ENCODE peak calls at places on chromosomes 4 and X, in eight cellular contexts. One of them, this sample, is unnamed. For H3K4me1, the result is how much of the 10 kb centered on the place peaks cover.

GRCh38 chrX:23883737-23884354 is 23.9 kb downstream of the APOO start:
- DNase-seq in IMR-90: peak
- DNase-seq in body of pancreas: no peak
- DNase-seq in CD8-positive, alpha-beta memory T cell: no peak
- DNase-seq in A549: peak
- DNase-seq in upper lobe of right lung: no peak
- DNase-seq in gastrocnemius medialis: no peak
- DNase-seq in pancreas: no peak
- DNase-seq in this sample: no peak

GRCh38 chr4:159498371-159499115 is 395.7 kb downstream of the RAPGEF2 start:
- DNase-seq in gastrocnemius medialis: no peak
- DNase-seq in body of pancreas: peak
- DNase-seq in pancreas: peak
- DNase-seq in IMR-90: no peak
- DNase-seq in upper lobe of right lung: no peak
- DNase-seq in A549: no peak
- DNase-seq in CD8-positive, alpha-beta memory T cell: no peak
- DNase-seq in this sample: no peak

GRCh38 chr4:138728566-138728965 is 287.0 kb upstream of the NOCT start:
- DNase-seq in upper lobe of right lung: no peak
- DNase-seq in A549: no peak
- DNase-seq in gastrocnemius medialis: no peak
- DNase-seq in IMR-90: no peak
- DNase-seq in pancreas: no peak
- DNase-seq in CD8-positive, alpha-beta memory T cell: no peak
- DNase-seq in body of pancreas: no peak
- DNase-seq in this sample: no peak

GRCh38 chr4:119930546-119930945 is 136.1 kb downstream of the MAD2L1 start:
- DNase-seq in A549: no peak
- DNase-seq in pancreas: no peak
- DNase-seq in upper lobe of right lung: no peak
- DNase-seq in body of pancreas: no peak
- DNase-seq in CD8-positive, alpha-beta memory T cell: no peak
- DNase-seq in IMR-90: peak
- DNase-seq in gastrocnemius medialis: no peak
- DNase-seq in this sample: no peak

GRCh38 chr4:170089274-170089742 is 448 bp downstream of the AADAT start:
- DNase-seq in CD8-positive, alpha-beta memory T cell: no peak
- DNase-seq in gastrocnemius medialis: no peak
- DNase-seq in A549: peak
- DNase-seq in IMR-90: peak
- DNase-seq in pancreas: peak
- DNase-seq in body of pancreas: peak
- DNase-seq in upper lobe of right lung: no peak
- DNase-seq in this sample: no peak

GRCh38 chr4:152709675-152710438 is 30.1 kb upstream of the TMEM154 start:
- DNase-seq in pancreas: no peak
- DNase-seq in upper lobe of right lung: no peak
- DNase-seq in gastrocnemius medialis: no peak
- DNase-seq in IMR-90: no peak
- DNase-seq in body of pancreas: no peak
- DNase-seq in CD8-positive, alpha-beta memory T cell: no peak
- DNase-seq in A549: no peak
- DNase-seq in this sample: no peak

GRCh38 chrX:55715847-55716246 is 1.7 kb upstream of the RRAGB start:
- DNase-seq in IMR-90: no peak
- DNase-seq in A549: no peak
- DNase-seq in gastrocnemius medialis: no peak
- DNase-seq in pancreas: no peak
- DNase-seq in upper lobe of right lung: no peak
- DNase-seq in CD8-positive, alpha-beta memory T cell: no peak
- DNase-seq in body of pancreas: no peak
- DNase-seq in this sample: no peak

GRCh38 chrX:131746491-131746968 is 202.7 kb downstream of the OR13H1 start:
- DNase-seq in gastrocnemius medialis: no peak
- DNase-seq in A549: peak
- DNase-seq in body of pancreas: peak
- DNase-seq in upper lobe of right lung: no peak
- DNase-seq in IMR-90: peak
- DNase-seq in pancreas: peak
- DNase-seq in CD8-positive, alpha-beta memory T cell: no peak
- DNase-seq in this sample: peak

GRCh38 chr4:73223258-73223651 is 35.3 kb downstream of the ANKRD17 start:
- DNase-seq in CD8-positive, alpha-beta memory T cell: no peak
- DNase-seq in A549: no peak
- DNase-seq in body of pancreas: no peak
- DNase-seq in gastrocnemius medialis: no peak
- DNase-seq in IMR-90: no peak
- DNase-seq in upper lobe of right lung: no peak
- DNase-seq in pancreas: no peak
- DNase-seq in this sample: no peak

GRCh38 chrX:25010784-25011588 is 4.8 kb downstream of the ARX start:
- DNase-seq in body of pancreas: no peak
- DNase-seq in A549: no peak
- DNase-seq in IMR-90: no peak
- DNase-seq in pancreas: no peak
- DNase-seq in upper lobe of right lung: no peak
- DNase-seq in gastrocnemius medialis: no peak
- DNase-seq in CD8-positive, alpha-beta memory T cell: no peak
- DNase-seq in this sample: no peak

GRCh38 chrX:275967-276587 is 5.1 kb upstream of the PLCXD1 start:
- DNase-seq in CD8-positive, alpha-beta memory T cell: peak
- DNase-seq in body of pancreas: peak
- DNase-seq in IMR-90: peak
- DNase-seq in gastrocnemius medialis: peak
- DNase-seq in upper lobe of right lung: peak
- DNase-seq in pancreas: peak
- DNase-seq in A549: peak
- DNase-seq in this sample: peak

GRCh38 chr4:45131020-45131419 is 404.7 kb upstream of the GNPDA2 start:
- DNase-seq in body of pancreas: no peak
- DNase-seq in A549: no peak
- DNase-seq in gastrocnemius medialis: no peak
- DNase-seq in pancreas: no peak
- DNase-seq in CD8-positive, alpha-beta memory T cell: no peak
- DNase-seq in IMR-90: no peak
- DNase-seq in upper lobe of right lung: no peak
- DNase-seq in this sample: no peak

GRCh38 chr4:60683953-60684352 is 516.2 kb upstream of the ADGRL3 start:
- DNase-seq in A549: no peak
- DNase-seq in upper lobe of right lung: no peak
- DNase-seq in IMR-90: peak
- DNase-seq in CD8-positive, alpha-beta memory T cell: no peak
- DNase-seq in body of pancreas: no peak
- DNase-seq in pancreas: no peak
- DNase-seq in gastrocnemius medialis: no peak
- DNase-seq in this sample: no peak

GRCh38 chrX:131827935-131828334 is 195.2 kb upstream of the STK26 start:
- DNase-seq in body of pancreas: no peak
- DNase-seq in gastrocnemius medialis: no peak
- DNase-seq in A549: no peak
- DNase-seq in upper lobe of right lung: no peak
- DNase-seq in IMR-90: no peak
- DNase-seq in pancreas: no peak
- DNase-seq in CD8-positive, alpha-beta memory T cell: no peak
- DNase-seq in this sample: no peak

GRCh38 chr4:56229947-56230346 is 157.3 kb downstream of the AASDH start:
- DNase-seq in CD8-positive, alpha-beta memory T cell: no peak
- DNase-seq in upper lobe of right lung: no peak
- DNase-seq in body of pancreas: no peak
- DNase-seq in gastrocnemius medialis: no peak
- DNase-seq in pancreas: no peak
- DNase-seq in A549: no peak
- DNase-seq in IMR-90: no peak
- DNase-seq in this sample: no peak

GRCh38 chr4:181475781-181476180 is 767.4 kb upstream of the TENM3 start:
- DNase-seq in upper lobe of right lung: no peak
- DNase-seq in gastrocnemius medialis: no peak
- DNase-seq in body of pancreas: peak
- DNase-seq in CD8-positive, alpha-beta memory T cell: no peak
- DNase-seq in IMR-90: no peak
- DNase-seq in A549: no peak
- DNase-seq in pancreas: no peak
- DNase-seq in this sample: no peak

GRCh38 chr4:174286870-174287269 is 3.2 kb downstream of the CEP44 start:
- DNase-seq in body of pancreas: no peak
- DNase-seq in IMR-90: no peak
- DNase-seq in upper lobe of right lung: no peak
- DNase-seq in gastrocnemius medialis: no peak
- DNase-seq in CD8-positive, alpha-beta memory T cell: no peak
- DNase-seq in A549: no peak
- DNase-seq in pancreas: no peak
- DNase-seq in this sample: no peak

GRCh38 chr4:129218897-129219296 is 122.9 kb downstream of the C4orf33 start:
- DNase-seq in pancreas: no peak
- DNase-seq in A549: no peak
- DNase-seq in body of pancreas: no peak
- DNase-seq in CD8-positive, alpha-beta memory T cell: no peak
- DNase-seq in gastrocnemius medialis: no peak
- DNase-seq in IMR-90: peak
- DNase-seq in upper lobe of right lung: no peak
- DNase-seq in this sample: no peak

GRCh38 chr4:1170805-1171305 is 1.5 kb downstream of the SPON2 start:
- DNase-seq in pancreas: no peak
- DNase-seq in IMR-90: no peak
- DNase-seq in gastrocnemius medialis: no peak
- DNase-seq in A549: no peak
- DNase-seq in CD8-positive, alpha-beta memory T cell: no peak
- DNase-seq in body of pancreas: no peak
- DNase-seq in upper lobe of right lung: peak
- DNase-seq in this sample: peak

GRCh38 chrX:152632445-152633097 is 5.1 kb upstream of the GABRQ start:
- DNase-seq in body of pancreas: peak
- DNase-seq in A549: peak
- DNase-seq in gastrocnemius medialis: no peak
- DNase-seq in pancreas: no peak
- DNase-seq in CD8-positive, alpha-beta memory T cell: peak
- DNase-seq in upper lobe of right lung: no peak
- DNase-seq in IMR-90: peak
- DNase-seq in this sample: peak

GRCh38 chr4:12393631-12394262 is 965.1 kb upstream of the HS3ST1 start:
- DNase-seq in CD8-positive, alpha-beta memory T cell: no peak
- DNase-seq in gastrocnemius medialis: no peak
- DNase-seq in A549: no peak
- DNase-seq in upper lobe of right lung: no peak
- DNase-seq in pancreas: no peak
- DNase-seq in IMR-90: no peak
- DNase-seq in body of pancreas: no peak
- DNase-seq in this sample: no peak

GRCh38 chr4:48634688-48635308 is 144.7 kb downstream of the ZAR1 start:
- DNase-seq in IMR-90: no peak
- DNase-seq in body of pancreas: no peak
- DNase-seq in gastrocnemius medialis: no peak
- DNase-seq in upper lobe of right lung: no peak
- DNase-seq in CD8-positive, alpha-beta memory T cell: no peak
- DNase-seq in A549: no peak
- DNase-seq in pancreas: no peak
- DNase-seq in this sample: no peak

GRCh38 chr4:48639816-48640215 is 140.3 kb downstream of the FRYL start:
- DNase-seq in A549: no peak
- DNase-seq in IMR-90: no peak
- DNase-seq in body of pancreas: no peak
- DNase-seq in gastrocnemius medialis: no peak
- DNase-seq in CD8-positive, alpha-beta memory T cell: no peak
- DNase-seq in upper lobe of right lung: no peak
- DNase-seq in pancreas: no peak
- DNase-seq in this sample: no peak

GRCh38 chr4:48635980-48636379 is 144.1 kb downstream of the FRYL start:
- DNase-seq in CD8-positive, alpha-beta memory T cell: no peak
- DNase-seq in gastrocnemius medialis: no peak
- DNase-seq in pancreas: no peak
- DNase-seq in IMR-90: no peak
- DNase-seq in body of pancreas: no peak
- DNase-seq in upper lobe of right lung: no peak
- DNase-seq in A549: no peak
- DNase-seq in this sample: no peak

GRCh38 chr4:48633657-48634056 is 143.6 kb downstream of the ZAR1 start:
- DNase-seq in CD8-positive, alpha-beta memory T cell: no peak
- DNase-seq in body of pancreas: no peak
- DNase-seq in gastrocnemius medialis: no peak
- DNase-seq in pancreas: no peak
- DNase-seq in upper lobe of right lung: no peak
- DNase-seq in IMR-90: peak
- DNase-seq in A549: no peak
- DNase-seq in this sample: no peak

GRCh38 chr4:48635310-48635709 is 144.8 kb downstream of the FRYL start:
- DNase-seq in CD8-positive, alpha-beta memory T cell: no peak
- DNase-seq in body of pancreas: no peak
- DNase-seq in pancreas: no peak
- DNase-seq in gastrocnemius medialis: no peak
- DNase-seq in IMR-90: peak
- DNase-seq in upper lobe of right lung: no peak
- DNase-seq in A549: no peak
- DNase-seq in this sample: no peak
- H3K27ac ChIP-seq in CD8-positive, alpha-beta memory T cell: no peak
- H3K27ac ChIP-seq in body of pancreas: no peak
- H3K27ac ChIP-seq in pancreas: no peak
- H3K27ac ChIP-seq in gastrocnemius medialis: no peak
- H3K27ac ChIP-seq in IMR-90: no peak
- H3K27ac ChIP-seq in upper lobe of right lung: no peak
- H3K27ac ChIP-seq in A549: no peak
- H3K27ac ChIP-seq in this sample: no peak

DNA sequence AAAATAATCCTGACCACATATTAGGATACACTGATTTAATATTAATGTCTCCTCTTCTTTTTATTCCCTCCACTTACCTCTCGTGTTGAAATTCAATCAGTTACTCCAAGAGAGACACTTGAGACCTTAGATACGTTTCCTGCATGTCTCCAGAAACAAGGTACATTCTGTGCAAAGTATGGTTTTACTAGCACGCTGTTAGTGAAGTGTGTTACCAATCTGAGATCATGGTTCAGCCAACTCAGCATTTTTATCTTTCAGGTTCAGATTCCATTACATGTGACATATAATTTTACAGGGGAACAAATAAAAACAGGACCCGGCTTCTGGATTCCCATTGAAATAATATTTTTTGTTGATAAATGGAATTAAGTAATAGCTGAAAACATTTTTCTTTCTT is 32.2 kb downstream of the PDLIM5 start:
- DNase-seq in pancreas: no peak
- DNase-seq in body of pancreas: no peak
- DNase-seq in gastrocnemius medialis: no peak
- DNase-seq in IMR-90: no peak
- DNase-seq in upper lobe of right lung: no peak
- DNase-seq in A549: no peak
- DNase-seq in CD8-positive, alpha-beta memory T cell: no peak
- DNase-seq in this sample: no peak
- H3K4me1 ChIP-seq in pancreas: under half
- H3K4me1 ChIP-seq in body of pancreas: under half
- H3K4me1 ChIP-seq in gastrocnemius medialis: half or more
- H3K4me1 ChIP-seq in IMR-90: under half
- H3K4me1 ChIP-seq in upper lobe of right lung: under half
- H3K4me1 ChIP-seq in A549: half or more
- H3K4me1 ChIP-seq in CD8-positive, alpha-beta memory T cell: under half
- H3K4me1 ChIP-seq in this sample: under half

GRCh38 chr4:80096175-80096850 is 23.3 kb upstream of the ANTXR2 start:
- DNase-seq in upper lobe of right lung: no peak
- DNase-seq in CD8-positive, alpha-beta memory T cell: no peak
- DNase-seq in gastrocnemius medialis: no peak
- DNase-seq in pancreas: no peak
- DNase-seq in A549: no peak
- DNase-seq in body of pancreas: no peak
- DNase-seq in IMR-90: no peak
- DNase-seq in this sample: no peak
- H3K27ac ChIP-seq in upper lobe of right lung: no peak
- H3K27ac ChIP-seq in CD8-positive, alpha-beta memory T cell: no peak
- H3K27ac ChIP-seq in gastrocnemius medialis: no peak
- H3K27ac ChIP-seq in pancreas: no peak
- H3K27ac ChIP-seq in A549: no peak
- H3K27ac ChIP-seq in body of pancreas: no peak
- H3K27ac ChIP-seq in IMR-90: no peak
- H3K27ac ChIP-seq in this sample: no peak

GRCh38 chr4:40455340-40455902 is 120.3 kb downstream of the CHRNA9 start:
- DNase-seq in IMR-90: no peak
- DNase-seq in A549: no peak
- DNase-seq in CD8-positive, alpha-beta memory T cell: no peak
- DNase-seq in gastrocnemius medialis: no peak
- DNase-seq in pancreas: no peak
- DNase-seq in body of pancreas: peak
- DNase-seq in upper lobe of right lung: peak
- DNase-seq in this sample: no peak
- H3K4me1 ChIP-seq in IMR-90: under half
- H3K4me1 ChIP-seq in A549: half or more
- H3K4me1 ChIP-seq in CD8-positive, alpha-beta memory T cell: under half
- H3K4me1 ChIP-seq in gastrocnemius medialis: under half
- H3K4me1 ChIP-seq in pancreas: under half
- H3K4me1 ChIP-seq in body of pancreas: half or more
- H3K4me1 ChIP-seq in upper lobe of right lung: under half
- H3K4me1 ChIP-seq in this sample: under half